ENCODE peak calls at places on chromosomes 3 and 15, in five cellular contexts. Y, U, I, E and G are unnamed samples.

GRCh38 chr3:16013563-16013962 is 160.9 kb upstream of the GALNT15 start:
- DNase-seq in Y (no peak), U (no peak), I (no peak), E (no peak), G (no peak)

GRCh38 chr15:25170781-25171110 is 216.0 kb downstream of the SNRPN start:
- DNase-seq in Y (no peak), U (no peak), I (no peak), E (no peak), G (no peak)

GRCh38 chr3:157128771-157129671 is 30.9 kb downstream of the CCNL1 start:
- DNase-seq in Y (peak; percentile 24), U (no peak), I (no peak), E (no peak), G (no peak)

GRCh38 chr3:176765491-176765890 is 431.8 kb downstream of the TBL1XR1 start:
- DNase-seq in Y (no peak), U (no peak), I (no peak), E (no peak), G (no peak)

GRCh38 chr15:74434260-74434915 is 630 bp upstream of the SEMA7A start:
- DNase-seq in Y (no peak), U (no peak), I (no peak), E (no peak), G (no peak)

GRCh38 chr3:85148056-85148455 is 189.3 kb downstream of the CADM2 start:
- DNase-seq in Y (no peak), U (no peak), I (no peak), E (no peak), G (peak; percentile 11)

GRCh38 chr15:80934761-80935221 is 54.8 kb downstream of the MESD start:
- DNase-seq in Y (no peak), U (no peak), I (no peak), E (no peak), G (no peak)

GRCh38 chr3:154022603-154023002 is 98.6 kb upstream of the ARHGEF26 start:
- DNase-seq in Y (no peak), U (no peak), I (no peak), E (no peak), G (peak; percentile 64)

GRCh38 chr15:95556866-95557225 is 773.7 kb upstream of the NR2F2 start:
- DNase-seq in Y (no peak), U (no peak), I (no peak), E (no peak), G (no peak)

GRCh38 chr3:195012571-195012970 is 258.4 kb downstream of the XXYLT1 start:
- DNase-seq in Y (no peak), U (no peak), I (no peak), E (no peak), G (no peak)

GRCh38 chr3:171508206-171508605 is 48.0 kb upstream of the TNIK start:
- DNase-seq in Y (no peak), U (no peak), I (no peak), E (no peak), G (no peak)

GRCh38 chr15:44075535-44075934 is 119.5 kb downstream of the FRMD5 start:
- DNase-seq in Y (no peak), U (no peak), I (no peak), E (no peak), G (no peak)

GRCh38 chr15:79834496-79834895 is 62.3 kb downstream of the MTHFS start:
- DNase-seq in Y (no peak), U (no peak), I (no peak), E (peak; percentile 60), G (peak; percentile 69)

GRCh38 chr3:127079211-127079610 is 96.3 kb downstream of the PLXNA1 start:
- DNase-seq in Y (no peak), U (no peak), I (no peak), E (no peak), G (no peak)

GRCh38 chr3:72190050-72190449 is 405.1 kb upstream of the PROK2 start:
- DNase-seq in Y (no peak), U (no peak), I (no peak), E (no peak), G (no peak)

GRCh38 chr15:71278989-71279756 is 163.9 kb downstream of the THSD4 start:
- DNase-seq in Y (peak; percentile 78), U (no peak), I (no peak), E (peak; percentile 85), G (peak; percentile 78)

GRCh38 chr15:29024681-29025080 is 138.9 kb downstream of the APBA2 start:
- DNase-seq in Y (no peak), U (no peak), I (no peak), E (no peak), G (no peak)

GRCh38 chr3:14370719-14371572 is 31.5 kb upstream of the SLC6A6 start:
- DNase-seq in Y (no peak), U (no peak), I (no peak), E (peak; percentile 10), G (no peak)

GRCh38 chr15:79943820-79944219 is 27.2 kb downstream of the BCL2A1 start:
- DNase-seq in Y (peak; percentile 72), U (no peak), I (no peak), E (no peak), G (no peak)

GRCh38 chr3:50655009-50655830 is 19.5 kb upstream of the DOCK3 start:
- DNase-seq in Y (no peak), U (no peak), I (no peak), E (no peak), G (no peak)

GRCh38 chr3:55558316-55558715 is 71.2 kb upstream of the WNT5A start:
- DNase-seq in Y (no peak), U (no peak), I (no peak), E (no peak), G (no peak)

GRCh38 chr3:74642876-74643275 is 28.4 kb upstream of the CNTN3 start:
- DNase-seq in Y (no peak), U (no peak), I (no peak), E (no peak), G (no peak)

GRCh38 chr3:189038773-189039720 is 132.7 kb upstream of the TPRG1 start:
- DNase-seq in Y (no peak), U (no peak), I (no peak), E (no peak), G (no peak)

GRCh38 chr3:49456417-49456816 is 13.7 kb upstream of the DAG1 start:
- DNase-seq in Y (no peak), U (no peak), I (no peak), E (no peak), G (no peak)

GRCh38 chr3:135992072-135992471 is 26.5 kb downstream of the PPP2R3A start:
- DNase-seq in Y (no peak), U (peak; percentile 48), I (no peak), E (no peak), G (no peak)

GRCh38 chr15:59591372-59591771 is 20.2 kb upstream of the GCNT3 start:
- DNase-seq in Y (no peak), U (no peak), I (no peak), E (no peak), G (no peak)

GRCh38 chr15:44798815-44799214 is 62.5 kb downstream of the TRIM69 start:
- DNase-seq in Y (peak; percentile 2), U (no peak), I (no peak), E (no peak), G (no peak)

GRCh38 chr15:77775373-77775772 is 142.7 kb upstream of the LINGO1 start:
- DNase-seq in Y (no peak), U (no peak), I (no peak), E (no peak), G (no peak)

GRCh38 chr15:40379374-40379773 is 3.1 kb upstream of the KNSTRN start:
- DNase-seq in Y (no peak), U (no peak), I (no peak), E (no peak), G (no peak)

GRCh38 chr15:35289029-35289617 is 204.0 kb upstream of the NANOGP8 start:
- DNase-seq in Y (peak; percentile 42), U (no peak), I (no peak), E (peak; percentile 9), G (no peak)

GRCh38 chr15:41917767-41918430 is 24.0 kb upstream of the SPTBN5 start:
- DNase-seq in Y (peak; percentile 24), U (peak; percentile 22), I (no peak), E (no peak), G (no peak)

GRCh38 chr15:25700916-25701315 is 162.2 kb downstream of the ATP10A start:
- DNase-seq in Y (no peak), U (no peak), I (no peak), E (no peak), G (no peak)

GRCh38 chr3:14687360-14687759 is 12.4 kb downstream of the C3orf20 start:
- DNase-seq in Y (no peak), U (no peak), I (no peak), E (no peak), G (peak; percentile 11)

GRCh38 chr15:78620021-78620838 is 566 bp downstream of the CHRNA3 start:
- DNase-seq in Y (peak; percentile 70), U (no peak), I (no peak), E (peak; percentile 35), G (no peak)

GRCh38 chr15:51077565-51078153 is 17.0 kb downstream of the TNFAIP8L3 start:
- DNase-seq in Y (no peak), U (no peak), I (peak; percentile 17), E (no peak), G (no peak)

GRCh38 chr3:165383381-165383780 is 187.2 kb upstream of the SLITRK3 start:
- DNase-seq in Y (no peak), U (no peak), I (no peak), E (no peak), G (no peak)

GRCh38 chr3:73207946-73208345 is 146.5 kb downstream of the EBLN2 start:
- DNase-seq in Y (no peak), U (no peak), I (no peak), E (no peak), G (no peak)